ENCODE peak calls at places on chromosomes 1 and 21, in ten cellular contexts. One of them, this sample, is unnamed.

GRCh38 chr1:212607924-212608208 is 695 bp upstream of the ATF3 start:
- DNase-seq in activated CD4-positive, alpha-beta T cell treated with anti-CD3 and anti-CD28 coated beads, Interleukin-2, amount 50 U/mL, for 1 hour: no peak
- DNase-seq in activated T-cell treated with anti-CD3 and anti-CD28 coated beads, Interleukin-2, amount 50 U/mL, for 72 hours: no peak
- DNase-seq in activated naive CD8-positive, alpha-beta T cell treated with anti-CD3 and anti-CD28 coated beads, Interleukin-2, amount 10 ng/mL, durations not matched to agents 7 days and 5 days: peak; percentile 68
- DNase-seq in M059J: no peak
- DNase-seq in stimulated activated CD8-positive, alpha-beta memory T cell treated with anti-CD3 and anti-CD28 coated beads, Interleukin-15, amount 100 ng/mL, for 48 hours: no peak
- DNase-seq in COR-L47: no peak
- DNase-seq in T-helper 2 cell: no peak
- DNase-seq in AG20443: peak; percentile 20
- DNase-seq in SHP77 treated with DMSO at 0.1 percent for 48 hours: no peak
- DNase-seq in this sample: no peak

GRCh38 chr1:153545067-153546055 is at the start of gene S100A4:
- DNase-seq in COR-L47: peak; percentile 95
- DNase-seq in activated CD4-positive, alpha-beta T cell treated with anti-CD3 and anti-CD28 coated beads, Interleukin-2, amount 50 U/mL, for 1 hour: peak; percentile 87
- DNase-seq in AG20443: peak; percentile 93
- DNase-seq in T-helper 2 cell: peak; percentile 76
- DNase-seq in stimulated activated CD8-positive, alpha-beta memory T cell treated with anti-CD3 and anti-CD28 coated beads, Interleukin-15, amount 100 ng/mL, for 48 hours: peak; percentile 84
- DNase-seq in M059J: peak; percentile 97
- DNase-seq in activated T-cell treated with anti-CD3 and anti-CD28 coated beads, Interleukin-2, amount 50 U/mL, for 72 hours: peak; percentile 95
- DNase-seq in SHP77 treated with DMSO at 0.1 percent for 48 hours: peak; percentile 97
- DNase-seq in activated naive CD8-positive, alpha-beta T cell treated with anti-CD3 and anti-CD28 coated beads, Interleukin-2, amount 10 ng/mL, durations not matched to agents 7 days and 5 days: peak; percentile 86
- DNase-seq in this sample: peak; percentile 98

GRCh38 chr1:172999349-172999748 is 51.4 kb downstream of the TNFSF18 start:
- DNase-seq in activated CD4-positive, alpha-beta T cell treated with anti-CD3 and anti-CD28 coated beads, Interleukin-2, amount 50 U/mL, for 1 hour: no peak
- DNase-seq in T-helper 2 cell: no peak
- DNase-seq in M059J: no peak
- DNase-seq in activated T-cell treated with anti-CD3 and anti-CD28 coated beads, Interleukin-2, amount 50 U/mL, for 72 hours: no peak
- DNase-seq in AG20443: no peak
- DNase-seq in COR-L47: no peak
- DNase-seq in stimulated activated CD8-positive, alpha-beta memory T cell treated with anti-CD3 and anti-CD28 coated beads, Interleukin-15, amount 100 ng/mL, for 48 hours: no peak
- DNase-seq in SHP77 treated with DMSO at 0.1 percent for 48 hours: no peak
- DNase-seq in activated naive CD8-positive, alpha-beta T cell treated with anti-CD3 and anti-CD28 coated beads, Interleukin-2, amount 10 ng/mL, durations not matched to agents 7 days and 5 days: no peak
- DNase-seq in this sample: no peak

GRCh38 chr1:24343412-24344089 is 24.4 kb downstream of the GRHL3 start:
- DNase-seq in COR-L47: no peak
- DNase-seq in activated CD4-positive, alpha-beta T cell treated with anti-CD3 and anti-CD28 coated beads, Interleukin-2, amount 50 U/mL, for 1 hour: no peak
- DNase-seq in activated T-cell treated with anti-CD3 and anti-CD28 coated beads, Interleukin-2, amount 50 U/mL, for 72 hours: no peak
- DNase-seq in T-helper 2 cell: no peak
- DNase-seq in M059J: no peak
- DNase-seq in SHP77 treated with DMSO at 0.1 percent for 48 hours: no peak
- DNase-seq in AG20443: no peak
- DNase-seq in activated naive CD8-positive, alpha-beta T cell treated with anti-CD3 and anti-CD28 coated beads, Interleukin-2, amount 10 ng/mL, durations not matched to agents 7 days and 5 days: no peak
- DNase-seq in stimulated activated CD8-positive, alpha-beta memory T cell treated with anti-CD3 and anti-CD28 coated beads, Interleukin-15, amount 100 ng/mL, for 48 hours: no peak
- DNase-seq in this sample: no peak

GRCh38 chr1:89523597-89524368 is 846 bp upstream of the LRRC8B start:
- DNase-seq in SHP77 treated with DMSO at 0.1 percent for 48 hours: peak; percentile 62
- DNase-seq in stimulated activated CD8-positive, alpha-beta memory T cell treated with anti-CD3 and anti-CD28 coated beads, Interleukin-15, amount 100 ng/mL, for 48 hours: peak; percentile 46
- DNase-seq in AG20443: no peak
- DNase-seq in T-helper 2 cell: peak; percentile 45
- DNase-seq in activated naive CD8-positive, alpha-beta T cell treated with anti-CD3 and anti-CD28 coated beads, Interleukin-2, amount 10 ng/mL, durations not matched to agents 7 days and 5 days: no peak
- DNase-seq in activated CD4-positive, alpha-beta T cell treated with anti-CD3 and anti-CD28 coated beads, Interleukin-2, amount 50 U/mL, for 1 hour: peak; percentile 50
- DNase-seq in activated T-cell treated with anti-CD3 and anti-CD28 coated beads, Interleukin-2, amount 50 U/mL, for 72 hours: peak; percentile 79
- DNase-seq in M059J: peak; percentile 42
- DNase-seq in COR-L47: peak; percentile 88
- DNase-seq in this sample: no peak

GRCh38 chr1:25731626-25732370 is 68.2 kb upstream of the SELENON start:
- DNase-seq in activated CD4-positive, alpha-beta T cell treated with anti-CD3 and anti-CD28 coated beads, Interleukin-2, amount 50 U/mL, for 1 hour: no peak
- DNase-seq in activated naive CD8-positive, alpha-beta T cell treated with anti-CD3 and anti-CD28 coated beads, Interleukin-2, amount 10 ng/mL, durations not matched to agents 7 days and 5 days: no peak
- DNase-seq in AG20443: no peak
- DNase-seq in M059J: no peak
- DNase-seq in SHP77 treated with DMSO at 0.1 percent for 48 hours: peak; percentile 84
- DNase-seq in stimulated activated CD8-positive, alpha-beta memory T cell treated with anti-CD3 and anti-CD28 coated beads, Interleukin-15, amount 100 ng/mL, for 48 hours: no peak
- DNase-seq in T-helper 2 cell: no peak
- DNase-seq in activated T-cell treated with anti-CD3 and anti-CD28 coated beads, Interleukin-2, amount 50 U/mL, for 72 hours: no peak
- DNase-seq in COR-L47: no peak
- DNase-seq in this sample: no peak

GRCh38 chr1:6300342-6301141 is 39.6 kb upstream of the GPR153 start:
- DNase-seq in AG20443: peak; percentile 33
- DNase-seq in T-helper 2 cell: no peak
- DNase-seq in activated T-cell treated with anti-CD3 and anti-CD28 coated beads, Interleukin-2, amount 50 U/mL, for 72 hours: no peak
- DNase-seq in activated naive CD8-positive, alpha-beta T cell treated with anti-CD3 and anti-CD28 coated beads, Interleukin-2, amount 10 ng/mL, durations not matched to agents 7 days and 5 days: no peak
- DNase-seq in COR-L47: no peak
- DNase-seq in stimulated activated CD8-positive, alpha-beta memory T cell treated with anti-CD3 and anti-CD28 coated beads, Interleukin-15, amount 100 ng/mL, for 48 hours: no peak
- DNase-seq in activated CD4-positive, alpha-beta T cell treated with anti-CD3 and anti-CD28 coated beads, Interleukin-2, amount 50 U/mL, for 1 hour: no peak
- DNase-seq in M059J: no peak
- DNase-seq in SHP77 treated with DMSO at 0.1 percent for 48 hours: no peak
- DNase-seq in this sample: no peak

GRCh38 chr21:37149411-37149810 is 76.4 kb downstream of the TTC3 start:
- DNase-seq in SHP77 treated with DMSO at 0.1 percent for 48 hours: no peak
- DNase-seq in AG20443: peak; percentile 70
- DNase-seq in M059J: no peak
- DNase-seq in activated CD4-positive, alpha-beta T cell treated with anti-CD3 and anti-CD28 coated beads, Interleukin-2, amount 50 U/mL, for 1 hour: no peak
- DNase-seq in activated naive CD8-positive, alpha-beta T cell treated with anti-CD3 and anti-CD28 coated beads, Interleukin-2, amount 10 ng/mL, durations not matched to agents 7 days and 5 days: no peak
- DNase-seq in T-helper 2 cell: no peak
- DNase-seq in COR-L47: no peak
- DNase-seq in stimulated activated CD8-positive, alpha-beta memory T cell treated with anti-CD3 and anti-CD28 coated beads, Interleukin-15, amount 100 ng/mL, for 48 hours: no peak
- DNase-seq in activated T-cell treated with anti-CD3 and anti-CD28 coated beads, Interleukin-2, amount 50 U/mL, for 72 hours: no peak
- DNase-seq in this sample: no peak

GRCh38 chr21:45538381-45539045 is 3.7 kb downstream of the SLC19A1 start:
- DNase-seq in COR-L47: no peak
- DNase-seq in M059J: no peak
- DNase-seq in T-helper 2 cell: peak; percentile 2
- DNase-seq in SHP77 treated with DMSO at 0.1 percent for 48 hours: no peak
- DNase-seq in stimulated activated CD8-positive, alpha-beta memory T cell treated with anti-CD3 and anti-CD28 coated beads, Interleukin-15, amount 100 ng/mL, for 48 hours: no peak
- DNase-seq in AG20443: no peak
- DNase-seq in activated CD4-positive, alpha-beta T cell treated with anti-CD3 and anti-CD28 coated beads, Interleukin-2, amount 50 U/mL, for 1 hour: no peak
- DNase-seq in activated T-cell treated with anti-CD3 and anti-CD28 coated beads, Interleukin-2, amount 50 U/mL, for 72 hours: no peak
- DNase-seq in activated naive CD8-positive, alpha-beta T cell treated with anti-CD3 and anti-CD28 coated beads, Interleukin-2, amount 10 ng/mL, durations not matched to agents 7 days and 5 days: peak; percentile 27
- DNase-seq in this sample: no peak

GRCh38 chr1:243496173-243496553 is 240.3 kb downstream of the SDCCAG8 start:
- DNase-seq in activated CD4-positive, alpha-beta T cell treated with anti-CD3 and anti-CD28 coated beads, Interleukin-2, amount 50 U/mL, for 1 hour: no peak
- DNase-seq in M059J: no peak
- DNase-seq in T-helper 2 cell: no peak
- DNase-seq in AG20443: peak; percentile 27
- DNase-seq in COR-L47: no peak
- DNase-seq in activated T-cell treated with anti-CD3 and anti-CD28 coated beads, Interleukin-2, amount 50 U/mL, for 72 hours: no peak
- DNase-seq in stimulated activated CD8-positive, alpha-beta memory T cell treated with anti-CD3 and anti-CD28 coated beads, Interleukin-15, amount 100 ng/mL, for 48 hours: no peak
- DNase-seq in SHP77 treated with DMSO at 0.1 percent for 48 hours: no peak
- DNase-seq in activated naive CD8-positive, alpha-beta T cell treated with anti-CD3 and anti-CD28 coated beads, Interleukin-2, amount 10 ng/mL, durations not matched to agents 7 days and 5 days: no peak
- DNase-seq in this sample: no peak

GRCh38 chr1:54421101-54421504 is 14.9 kb upstream of the SSBP3 start:
- DNase-seq in T-helper 2 cell: no peak
- DNase-seq in AG20443: peak; percentile 35
- DNase-seq in stimulated activated CD8-positive, alpha-beta memory T cell treated with anti-CD3 and anti-CD28 coated beads, Interleukin-15, amount 100 ng/mL, for 48 hours: no peak
- DNase-seq in SHP77 treated with DMSO at 0.1 percent for 48 hours: no peak
- DNase-seq in M059J: peak; percentile 79
- DNase-seq in activated naive CD8-positive, alpha-beta T cell treated with anti-CD3 and anti-CD28 coated beads, Interleukin-2, amount 10 ng/mL, durations not matched to agents 7 days and 5 days: no peak
- DNase-seq in activated CD4-positive, alpha-beta T cell treated with anti-CD3 and anti-CD28 coated beads, Interleukin-2, amount 50 U/mL, for 1 hour: no peak
- DNase-seq in activated T-cell treated with anti-CD3 and anti-CD28 coated beads, Interleukin-2, amount 50 U/mL, for 72 hours: no peak
- DNase-seq in COR-L47: no peak
- DNase-seq in this sample: no peak

GRCh38 chr1:9289724-9290493 is 2.8 kb upstream of the SPSB1 start:
- DNase-seq in T-helper 2 cell: no peak
- DNase-seq in stimulated activated CD8-positive, alpha-beta memory T cell treated with anti-CD3 and anti-CD28 coated beads, Interleukin-15, amount 100 ng/mL, for 48 hours: no peak
- DNase-seq in M059J: peak; percentile 86
- DNase-seq in SHP77 treated with DMSO at 0.1 percent for 48 hours: no peak
- DNase-seq in AG20443: peak; percentile 68
- DNase-seq in activated naive CD8-positive, alpha-beta T cell treated with anti-CD3 and anti-CD28 coated beads, Interleukin-2, amount 10 ng/mL, durations not matched to agents 7 days and 5 days: no peak
- DNase-seq in activated CD4-positive, alpha-beta T cell treated with anti-CD3 and anti-CD28 coated beads, Interleukin-2, amount 50 U/mL, for 1 hour: no peak
- DNase-seq in activated T-cell treated with anti-CD3 and anti-CD28 coated beads, Interleukin-2, amount 50 U/mL, for 72 hours: peak; percentile 70
- DNase-seq in COR-L47: no peak
- DNase-seq in this sample: peak; percentile 87

GRCh38 chr21:27346041-27346448 is 379.2 kb upstream of the ADAMTS5 start:
- DNase-seq in activated CD4-positive, alpha-beta T cell treated with anti-CD3 and anti-CD28 coated beads, Interleukin-2, amount 50 U/mL, for 1 hour: no peak
- DNase-seq in activated naive CD8-positive, alpha-beta T cell treated with anti-CD3 and anti-CD28 coated beads, Interleukin-2, amount 10 ng/mL, durations not matched to agents 7 days and 5 days: no peak
- DNase-seq in AG20443: peak; percentile 14
- DNase-seq in SHP77 treated with DMSO at 0.1 percent for 48 hours: no peak
- DNase-seq in activated T-cell treated with anti-CD3 and anti-CD28 coated beads, Interleukin-2, amount 50 U/mL, for 72 hours: no peak
- DNase-seq in M059J: peak; percentile 54
- DNase-seq in stimulated activated CD8-positive, alpha-beta memory T cell treated with anti-CD3 and anti-CD28 coated beads, Interleukin-15, amount 100 ng/mL, for 48 hours: no peak
- DNase-seq in COR-L47: no peak
- DNase-seq in T-helper 2 cell: no peak
- DNase-seq in this sample: no peak

GRCh38 chr1:246117066-246117791 is 389.9 kb downstream of the SMYD3 start:
- DNase-seq in AG20443: peak; percentile 64
- DNase-seq in activated T-cell treated with anti-CD3 and anti-CD28 coated beads, Interleukin-2, amount 50 U/mL, for 72 hours: peak; percentile 37
- DNase-seq in activated CD4-positive, alpha-beta T cell treated with anti-CD3 and anti-CD28 coated beads, Interleukin-2, amount 50 U/mL, for 1 hour: peak; percentile 16
- DNase-seq in stimulated activated CD8-positive, alpha-beta memory T cell treated with anti-CD3 and anti-CD28 coated beads, Interleukin-15, amount 100 ng/mL, for 48 hours: peak; percentile 2
- DNase-seq in T-helper 2 cell: peak; percentile 40
- DNase-seq in activated naive CD8-positive, alpha-beta T cell treated with anti-CD3 and anti-CD28 coated beads, Interleukin-2, amount 10 ng/mL, durations not matched to agents 7 days and 5 days: no peak
- DNase-seq in SHP77 treated with DMSO at 0.1 percent for 48 hours: peak; percentile 75
- DNase-seq in COR-L47: peak; percentile 40
- DNase-seq in M059J: peak; percentile 45
- DNase-seq in this sample: peak; percentile 9